ENCODE peak calls at places on chromosome 1, in four cellular contexts. One of them, this sample, is unnamed. For H3K4me1, the result is how much of the 10 kb centered on the place peaks cover.

GRCh38 chr1:200917291-200917817 is 22.7 kb downstream of the INAVA start:
- DNase-seq in adrenal gland: no peak
- DNase-seq in CD4-positive, alpha-beta memory T cell: no peak
- DNase-seq in CD8-positive, alpha-beta memory T cell: no peak
- DNase-seq in this sample: no peak

GRCh38 chr1:200039849-200040479 is 12.5 kb downstream of the NR5A2 start:
- DNase-seq in adrenal gland: no peak
- DNase-seq in CD4-positive, alpha-beta memory T cell: no peak
- DNase-seq in CD8-positive, alpha-beta memory T cell: no peak
- DNase-seq in this sample: no peak

GRCh38 chr1:53526451-53527101 is 67.4 kb downstream of the DMRTB1 start:
- DNase-seq in adrenal gland: peak
- DNase-seq in CD4-positive, alpha-beta memory T cell: no peak
- DNase-seq in CD8-positive, alpha-beta memory T cell: no peak
- DNase-seq in this sample: peak

GRCh38 chr1:100927276-100927675 is 31.4 kb downstream of the SLC30A7 start:
- DNase-seq in adrenal gland: no peak
- DNase-seq in CD4-positive, alpha-beta memory T cell: peak
- DNase-seq in CD8-positive, alpha-beta memory T cell: peak
- DNase-seq in this sample: no peak

GRCh38 chr1:31764307-31765040 is at the start of gene ADGRB2:
- DNase-seq in adrenal gland: no peak
- DNase-seq in CD4-positive, alpha-beta memory T cell: no peak
- DNase-seq in CD8-positive, alpha-beta memory T cell: peak
- DNase-seq in this sample: no peak

GRCh38 chr1:53732912-53733317 is 6.0 kb downstream of the GLIS1 start:
- DNase-seq in adrenal gland: no peak
- DNase-seq in CD4-positive, alpha-beta memory T cell: no peak
- DNase-seq in CD8-positive, alpha-beta memory T cell: no peak
- DNase-seq in this sample: no peak

GRCh38 chr1:174830019-174830418 is 169.7 kb upstream of the CACYBP start:
- DNase-seq in adrenal gland: no peak
- DNase-seq in CD4-positive, alpha-beta memory T cell: no peak
- DNase-seq in CD8-positive, alpha-beta memory T cell: no peak
- DNase-seq in this sample: no peak

GRCh38 chr1:178540646-178541045 is 27.7 kb downstream of the TEX35 start:
- DNase-seq in adrenal gland: no peak
- DNase-seq in CD4-positive, alpha-beta memory T cell: no peak
- DNase-seq in CD8-positive, alpha-beta memory T cell: no peak
- DNase-seq in this sample: no peak

GRCh38 chr1:28249013-28249870 is 10.1 kb upstream of the SESN2 start:
- DNase-seq in adrenal gland: peak
- DNase-seq in CD4-positive, alpha-beta memory T cell: no peak
- DNase-seq in CD8-positive, alpha-beta memory T cell: no peak
- DNase-seq in this sample: no peak

DNA sequence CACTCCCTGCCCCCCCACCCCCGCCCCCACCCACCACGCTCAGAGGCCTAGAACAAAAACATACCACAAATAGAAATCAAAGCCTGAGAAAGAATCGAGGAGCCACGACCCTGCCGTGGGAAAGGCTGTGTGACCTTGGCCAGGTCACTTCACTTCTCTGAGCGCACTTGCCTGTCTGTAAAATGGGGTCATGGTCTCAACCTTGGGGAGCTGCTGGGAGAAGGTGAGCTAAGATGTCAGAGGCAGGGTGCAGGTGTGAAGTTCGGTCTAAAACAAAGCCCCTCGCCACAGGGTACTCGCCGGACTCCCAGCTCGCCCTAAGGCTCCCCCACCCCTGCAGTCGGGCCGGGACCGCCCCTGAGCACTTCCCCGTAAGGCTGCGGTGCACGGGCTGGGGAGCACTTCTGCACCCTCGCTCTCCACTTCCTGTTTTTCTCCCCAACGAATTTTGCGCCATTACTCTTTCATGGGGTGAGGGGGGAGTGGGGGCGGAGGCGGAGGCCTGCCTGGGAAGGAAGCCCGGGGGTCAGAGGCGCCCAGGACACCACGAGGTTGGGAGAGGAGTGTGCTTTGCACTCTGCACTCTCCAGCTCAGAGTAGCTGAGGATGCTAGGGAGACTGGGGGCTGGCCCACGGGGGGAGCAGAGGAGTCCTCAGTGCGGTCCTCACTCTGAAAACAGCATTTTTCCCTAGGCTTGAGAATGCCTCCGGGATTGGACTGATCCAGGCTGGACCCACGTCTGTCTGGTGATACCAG is 21.9 kb upstream of the PIK3CD start:
- DNase-seq in adrenal gland: peak
- DNase-seq in CD4-positive, alpha-beta memory T cell: peak
- DNase-seq in CD8-positive, alpha-beta memory T cell: peak
- DNase-seq in this sample: no peak
- H3K4me1 ChIP-seq in adrenal gland: under half
- H3K4me1 ChIP-seq in CD4-positive, alpha-beta memory T cell: half or more
- H3K4me1 ChIP-seq in CD8-positive, alpha-beta memory T cell: half or more
- H3K4me1 ChIP-seq in this sample: under half

GRCh38 chr1:153549741-153550397 is 811 bp upstream of the S100A3 start:
- DNase-seq in adrenal gland: no peak
- DNase-seq in CD4-positive, alpha-beta memory T cell: no peak
- DNase-seq in CD8-positive, alpha-beta memory T cell: no peak
- DNase-seq in this sample: peak
- H3K4me1 ChIP-seq in adrenal gland: under half
- H3K4me1 ChIP-seq in CD4-positive, alpha-beta memory T cell: under half
- H3K4me1 ChIP-seq in CD8-positive, alpha-beta memory T cell: under half
- H3K4me1 ChIP-seq in this sample: under half

DNA sequence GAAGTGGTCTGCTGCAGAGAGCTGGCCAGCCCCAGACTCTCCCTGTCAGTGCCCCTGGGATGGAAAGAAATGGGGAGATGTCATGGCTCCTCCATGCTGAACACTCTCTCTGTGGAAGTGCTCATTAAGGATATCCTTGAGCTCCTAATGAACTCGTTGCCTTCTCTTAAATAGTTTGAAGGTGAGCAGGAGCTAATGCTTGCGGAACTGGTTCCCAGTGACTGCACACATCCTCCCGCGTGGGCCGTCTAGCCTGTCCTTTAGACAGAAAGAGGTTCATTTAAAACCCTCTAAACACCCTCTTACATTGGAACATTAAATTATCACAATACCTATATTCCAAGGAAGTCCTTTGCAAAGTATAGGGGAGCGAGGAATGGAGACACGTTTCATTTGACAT is 5.9 kb upstream of the WDR64 start:
- DNase-seq in adrenal gland: no peak
- DNase-seq in CD4-positive, alpha-beta memory T cell: no peak
- DNase-seq in CD8-positive, alpha-beta memory T cell: no peak
- DNase-seq in this sample: no peak
- H3K4me1 ChIP-seq in adrenal gland: under half
- H3K4me1 ChIP-seq in CD4-positive, alpha-beta memory T cell: under half
- H3K4me1 ChIP-seq in CD8-positive, alpha-beta memory T cell: under half
- H3K4me1 ChIP-seq in this sample: under half

DNA sequence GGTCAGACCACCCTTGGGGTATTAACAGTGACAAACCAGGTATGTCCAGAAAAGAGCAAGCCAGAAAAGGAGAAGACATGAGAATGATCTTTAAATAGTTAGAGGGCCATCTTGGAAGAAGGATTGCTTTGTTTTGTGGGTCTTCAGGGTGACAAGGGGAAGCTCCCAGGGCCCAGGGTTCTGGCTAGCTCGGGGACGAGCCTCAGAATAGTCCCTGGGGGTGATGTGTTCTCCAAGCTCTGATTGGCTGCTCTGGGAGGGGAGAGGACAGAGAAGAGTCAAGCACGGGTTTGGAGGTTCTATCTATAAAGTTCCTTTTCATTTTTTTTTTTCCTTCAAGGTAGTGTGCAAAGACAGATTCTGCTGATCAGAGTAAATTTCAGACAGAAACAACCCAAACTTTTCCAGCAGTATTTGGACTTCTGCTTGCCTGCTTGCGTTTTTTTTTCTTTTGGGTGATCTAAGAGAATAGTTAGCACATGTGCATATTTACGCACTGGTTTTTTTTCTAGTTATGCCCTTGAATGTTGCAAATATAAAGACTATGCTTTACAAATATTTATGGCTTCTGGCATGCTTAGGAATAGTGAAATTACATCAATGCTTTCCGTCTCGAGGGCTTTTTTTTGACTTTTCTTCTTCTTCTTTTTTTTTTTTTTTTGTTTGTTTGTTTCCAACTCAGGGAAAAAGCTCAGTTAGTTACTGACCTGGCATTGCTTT is 59.7 kb downstream of the ROR1 start:
- DNase-seq in adrenal gland: no peak
- DNase-seq in CD4-positive, alpha-beta memory T cell: no peak
- DNase-seq in CD8-positive, alpha-beta memory T cell: no peak
- DNase-seq in this sample: no peak
- H3K4me1 ChIP-seq in adrenal gland: under half
- H3K4me1 ChIP-seq in CD4-positive, alpha-beta memory T cell: under half
- H3K4me1 ChIP-seq in CD8-positive, alpha-beta memory T cell: under half
- H3K4me1 ChIP-seq in this sample: under half

GRCh38 chr1:153790282-153790995 is 15.2 kb downstream of the SLC27A3 start:
- DNase-seq in adrenal gland: peak
- DNase-seq in CD4-positive, alpha-beta memory T cell: no peak
- DNase-seq in CD8-positive, alpha-beta memory T cell: no peak
- DNase-seq in this sample: peak

GRCh38 chr1:153792631-153793041 is 17.4 kb downstream of the SLC27A3 start:
- DNase-seq in adrenal gland: no peak
- DNase-seq in CD4-positive, alpha-beta memory T cell: no peak
- DNase-seq in CD8-positive, alpha-beta memory T cell: no peak
- DNase-seq in this sample: no peak

GRCh38 chr1:153791856-153792253 is 16.6 kb downstream of the SLC27A3 start:
- DNase-seq in adrenal gland: no peak
- DNase-seq in CD4-positive, alpha-beta memory T cell: no peak
- DNase-seq in CD8-positive, alpha-beta memory T cell: no peak
- DNase-seq in this sample: no peak

GRCh38 chr1:153789478-153790148 is 14.4 kb downstream of the SLC27A3 start:
- DNase-seq in adrenal gland: no peak
- DNase-seq in CD4-positive, alpha-beta memory T cell: no peak
- DNase-seq in CD8-positive, alpha-beta memory T cell: peak
- DNase-seq in this sample: no peak

DNA sequence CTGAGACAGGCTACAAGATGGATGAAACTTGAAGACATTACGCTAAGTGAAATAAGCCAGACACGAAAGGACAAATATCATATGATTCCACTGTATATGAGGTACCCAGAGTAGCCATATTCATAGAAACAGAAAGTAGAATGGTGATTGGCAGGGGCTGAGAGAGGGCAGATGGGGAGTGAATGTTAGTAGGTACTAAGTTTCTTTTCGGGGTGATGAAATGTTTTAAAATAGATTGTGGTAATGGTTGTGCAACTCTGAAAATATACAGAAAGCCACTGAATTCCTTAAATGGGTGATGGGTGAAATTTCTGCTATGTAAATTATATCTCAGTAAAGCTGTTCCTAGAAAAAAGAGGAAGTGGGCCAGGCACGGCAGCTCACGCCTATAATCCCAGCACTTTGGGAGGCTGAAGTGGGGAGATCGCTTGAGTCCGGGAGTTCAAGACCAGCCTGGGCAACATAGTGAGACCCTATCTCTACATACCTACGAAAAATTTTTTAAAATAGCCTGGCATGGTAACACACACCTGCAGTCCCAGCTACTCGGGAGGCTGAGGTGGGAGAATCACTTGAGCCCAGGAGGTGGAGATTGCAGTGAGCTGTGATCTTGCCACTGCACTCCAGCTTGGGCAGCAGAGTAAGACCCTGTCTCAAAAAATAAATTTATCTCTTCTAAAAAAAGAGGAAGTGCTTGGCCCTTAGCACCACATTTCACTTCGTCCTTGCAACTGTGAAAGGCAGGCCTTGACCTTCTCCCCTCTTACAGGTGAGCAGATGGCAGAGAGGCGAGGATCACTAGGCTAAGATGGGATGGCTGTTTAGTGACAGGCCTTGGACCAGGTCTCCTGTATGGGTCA is 16.0 kb downstream of the SLC27A3 start:
- DNase-seq in adrenal gland: no peak
- DNase-seq in CD4-positive, alpha-beta memory T cell: no peak
- DNase-seq in CD8-positive, alpha-beta memory T cell: no peak
- DNase-seq in this sample: no peak
- H3K4me1 ChIP-seq in adrenal gland: under half
- H3K4me1 ChIP-seq in CD4-positive, alpha-beta memory T cell: under half
- H3K4me1 ChIP-seq in CD8-positive, alpha-beta memory T cell: under half
- H3K4me1 ChIP-seq in this sample: under half

GRCh38 chr1:93738926-93739325 is 57.3 kb upstream of the BCAR3 start:
- DNase-seq in adrenal gland: no peak
- DNase-seq in CD4-positive, alpha-beta memory T cell: no peak
- DNase-seq in CD8-positive, alpha-beta memory T cell: no peak
- DNase-seq in this sample: no peak
- H3K4me1 ChIP-seq in adrenal gland: under half
- H3K4me1 ChIP-seq in CD4-positive, alpha-beta memory T cell: under half
- H3K4me1 ChIP-seq in CD8-positive, alpha-beta memory T cell: under half
- H3K4me1 ChIP-seq in this sample: under half

DNA sequence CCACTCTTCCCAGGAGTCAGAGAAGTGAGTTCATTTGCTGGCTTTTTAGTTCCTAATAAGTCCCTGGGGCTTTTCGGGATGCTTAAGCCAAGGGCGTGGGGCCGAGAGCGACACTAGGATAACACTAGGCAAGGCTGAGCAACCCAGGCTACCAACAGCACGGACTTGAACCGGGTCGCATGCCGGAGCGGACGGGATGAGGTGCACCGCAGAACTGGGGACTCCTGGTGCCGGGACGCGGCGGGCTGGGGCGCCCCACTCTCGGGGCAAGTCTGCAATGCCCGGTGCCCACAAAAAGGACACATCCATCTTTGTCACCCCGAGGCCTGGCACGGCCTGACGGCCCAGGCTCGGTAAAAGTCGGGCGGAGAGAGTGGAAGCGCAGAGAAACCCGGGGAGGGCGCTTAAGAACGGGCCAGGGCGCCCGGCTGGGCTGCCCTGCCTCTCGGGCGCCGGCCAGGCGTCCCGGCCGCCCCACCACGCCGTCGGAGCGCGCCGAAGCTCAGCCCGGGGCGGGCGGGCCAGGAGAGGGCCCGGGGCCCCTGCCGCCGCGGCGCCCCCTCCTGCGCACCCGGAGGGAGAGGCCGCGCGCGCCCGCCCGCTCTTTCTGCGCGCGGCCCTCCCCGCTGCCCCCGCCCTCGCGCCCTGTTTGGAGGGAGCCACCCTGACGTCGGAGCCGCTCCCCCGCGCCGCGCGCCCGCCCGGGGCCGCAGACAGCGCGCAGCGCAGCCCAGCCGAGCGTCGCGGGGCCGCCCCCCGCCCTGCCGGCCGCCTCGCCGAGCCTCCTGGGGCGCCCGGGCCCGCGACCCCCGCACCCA is at the start of gene NBL1:
- DNase-seq in adrenal gland: no peak
- DNase-seq in CD4-positive, alpha-beta memory T cell: peak
- DNase-seq in CD8-positive, alpha-beta memory T cell: peak
- DNase-seq in this sample: peak
- H3K4me1 ChIP-seq in adrenal gland: under half
- H3K4me1 ChIP-seq in CD4-positive, alpha-beta memory T cell: under half
- H3K4me1 ChIP-seq in CD8-positive, alpha-beta memory T cell: under half
- H3K4me1 ChIP-seq in this sample: under half

DNA sequence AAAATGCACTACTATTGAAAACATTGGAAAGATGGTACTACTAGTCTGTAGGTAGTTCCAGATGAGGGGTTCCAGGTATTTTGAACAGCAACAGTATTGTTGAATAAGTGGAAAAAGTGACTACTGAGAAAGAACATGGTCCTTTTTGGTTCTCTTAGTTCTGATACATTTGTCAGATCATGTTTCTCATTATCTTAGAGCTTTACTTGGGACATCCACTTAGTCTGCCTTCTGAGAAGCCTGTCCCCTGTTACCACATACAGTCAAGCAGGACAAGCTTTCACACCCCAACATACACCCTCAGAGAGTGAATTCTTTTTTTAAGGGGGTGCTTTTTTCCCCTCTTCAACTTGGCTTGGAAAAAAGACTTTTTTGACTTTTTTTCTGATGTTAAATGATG is 41.0 kb upstream of the MACF1 start:
- DNase-seq in adrenal gland: no peak
- DNase-seq in CD4-positive, alpha-beta memory T cell: no peak
- DNase-seq in CD8-positive, alpha-beta memory T cell: no peak
- DNase-seq in this sample: no peak
- H3K4me1 ChIP-seq in adrenal gland: under half
- H3K4me1 ChIP-seq in CD4-positive, alpha-beta memory T cell: under half
- H3K4me1 ChIP-seq in CD8-positive, alpha-beta memory T cell: under half
- H3K4me1 ChIP-seq in this sample: under half